ENCODE peak calls at places on chromosomes 3 and 15, in six cellular contexts. One of them, this sample, is unnamed.

GRCh38 chr15:57751177-57751800 is 44.8 kb downstream of the POLR2M start:
- DNase-seq in iPS-NIHi11: peak; percentile 55
- DNase-seq in progenitor cell of endocrine pancreas: no peak
- DNase-seq in cardiac muscle cell: peak; percentile 69
- DNase-seq in right lobe of liver: no peak
- DNase-seq in brain pericyte: no peak
- DNase-seq in this sample: no peak

GRCh38 chr15:39096608-39097007 is 484.3 kb upstream of the THBS1 start:
- DNase-seq in right lobe of liver: no peak
- DNase-seq in brain pericyte: no peak
- DNase-seq in iPS-NIHi11: no peak
- DNase-seq in progenitor cell of endocrine pancreas: no peak
- DNase-seq in cardiac muscle cell: no peak
- DNase-seq in this sample: no peak

GRCh38 chr3:13838421-13838820 is 41.5 kb downstream of the WNT7A start:
- DNase-seq in progenitor cell of endocrine pancreas: no peak
- DNase-seq in right lobe of liver: no peak
- DNase-seq in iPS-NIHi11: no peak
- DNase-seq in brain pericyte: no peak
- DNase-seq in cardiac muscle cell: no peak
- DNase-seq in this sample: no peak

GRCh38 chr15:76973362-76973743 is 21.6 kb upstream of the PSTPIP1 start:
- DNase-seq in brain pericyte: no peak
- DNase-seq in progenitor cell of endocrine pancreas: no peak
- DNase-seq in right lobe of liver: no peak
- DNase-seq in iPS-NIHi11: peak; percentile 83
- DNase-seq in cardiac muscle cell: peak; percentile 72
- DNase-seq in this sample: no peak

GRCh38 chr3:65814883-65815578 is 223.7 kb downstream of the MAGI1 start:
- DNase-seq in iPS-NIHi11: no peak
- DNase-seq in right lobe of liver: no peak
- DNase-seq in brain pericyte: no peak
- DNase-seq in progenitor cell of endocrine pancreas: no peak
- DNase-seq in cardiac muscle cell: no peak
- DNase-seq in this sample: no peak

GRCh38 chr3:191356586-191357439 is 26.5 kb upstream of the UTS2B start:
- DNase-seq in right lobe of liver: no peak
- DNase-seq in cardiac muscle cell: peak; percentile 55
- DNase-seq in iPS-NIHi11: peak; percentile 24
- DNase-seq in brain pericyte: no peak
- DNase-seq in progenitor cell of endocrine pancreas: no peak
- DNase-seq in this sample: peak; percentile 37

GRCh38 chr3:168024537-168024941 is 71.2 kb downstream of the GOLIM4 start:
- DNase-seq in cardiac muscle cell: peak; percentile 81
- DNase-seq in right lobe of liver: no peak
- DNase-seq in brain pericyte: peak; percentile 59
- DNase-seq in iPS-NIHi11: no peak
- DNase-seq in progenitor cell of endocrine pancreas: no peak
- DNase-seq in this sample: no peak

GRCh38 chr3:128163432-128163831 is 10.2 kb downstream of the EEFSEC start:
- DNase-seq in cardiac muscle cell: no peak
- DNase-seq in brain pericyte: no peak
- DNase-seq in progenitor cell of endocrine pancreas: no peak
- DNase-seq in right lobe of liver: no peak
- DNase-seq in iPS-NIHi11: no peak
- DNase-seq in this sample: no peak

GRCh38 chr3:5192568-5193319 is 5.2 kb downstream of the EDEM1 start:
- DNase-seq in progenitor cell of endocrine pancreas: no peak
- DNase-seq in iPS-NIHi11: no peak
- DNase-seq in right lobe of liver: no peak
- DNase-seq in cardiac muscle cell: no peak
- DNase-seq in brain pericyte: no peak
- DNase-seq in this sample: no peak

GRCh38 chr3:47405820-47406761 is 25.3 kb downstream of the PTPN23 start:
- DNase-seq in progenitor cell of endocrine pancreas: no peak
- DNase-seq in brain pericyte: no peak
- DNase-seq in right lobe of liver: no peak
- DNase-seq in cardiac muscle cell: no peak
- DNase-seq in iPS-NIHi11: no peak
- DNase-seq in this sample: no peak

GRCh38 chr3:139659511-139659910 is 18.3 kb downstream of the NMNAT3 start:
- DNase-seq in progenitor cell of endocrine pancreas: no peak
- DNase-seq in cardiac muscle cell: no peak
- DNase-seq in iPS-NIHi11: no peak
- DNase-seq in right lobe of liver: no peak
- DNase-seq in brain pericyte: no peak
- DNase-seq in this sample: no peak

GRCh38 chr3:17235311-17235710 is 350.6 kb downstream of the PLCL2 start:
- DNase-seq in progenitor cell of endocrine pancreas: no peak
- DNase-seq in brain pericyte: no peak
- DNase-seq in right lobe of liver: no peak
- DNase-seq in iPS-NIHi11: no peak
- DNase-seq in cardiac muscle cell: no peak
- DNase-seq in this sample: no peak

GRCh38 chr3:19012846-19013245 is 135.5 kb upstream of the KCNH8 start:
- DNase-seq in brain pericyte: no peak
- DNase-seq in cardiac muscle cell: no peak
- DNase-seq in right lobe of liver: no peak
- DNase-seq in progenitor cell of endocrine pancreas: no peak
- DNase-seq in iPS-NIHi11: no peak
- DNase-seq in this sample: no peak

GRCh38 chr3:5126586-5126985 is 4.5 kb downstream of the ARL8B start:
- DNase-seq in brain pericyte: no peak
- DNase-seq in iPS-NIHi11: no peak
- DNase-seq in cardiac muscle cell: peak; percentile 75
- DNase-seq in right lobe of liver: no peak
- DNase-seq in progenitor cell of endocrine pancreas: no peak
- DNase-seq in this sample: no peak

GRCh38 chr15:29740692-29741311 is 81.5 kb downstream of the TJP1 start:
- DNase-seq in iPS-NIHi11: no peak
- DNase-seq in cardiac muscle cell: no peak
- DNase-seq in brain pericyte: no peak
- DNase-seq in right lobe of liver: no peak
- DNase-seq in progenitor cell of endocrine pancreas: no peak
- DNase-seq in this sample: no peak

GRCh38 chr3:59766165-59766872 is 716.5 kb upstream of the CFAP20DC start:
- DNase-seq in right lobe of liver: no peak
- DNase-seq in iPS-NIHi11: no peak
- DNase-seq in cardiac muscle cell: peak; percentile 85
- DNase-seq in progenitor cell of endocrine pancreas: no peak
- DNase-seq in brain pericyte: no peak
- DNase-seq in this sample: peak; percentile 42

GRCh38 chr3:192031941-192032340 is 571.0 kb downstream of the PYDC2 start:
- DNase-seq in right lobe of liver: no peak
- DNase-seq in progenitor cell of endocrine pancreas: no peak
- DNase-seq in brain pericyte: no peak
- DNase-seq in iPS-NIHi11: no peak
- DNase-seq in cardiac muscle cell: no peak
- DNase-seq in this sample: no peak

GRCh38 chr15:79595995-79596622 is 164.0 kb downstream of the MINAR1 start:
- DNase-seq in cardiac muscle cell: peak; percentile 84
- DNase-seq in brain pericyte: no peak
- DNase-seq in iPS-NIHi11: peak; percentile 95
- DNase-seq in progenitor cell of endocrine pancreas: peak; percentile 37
- DNase-seq in right lobe of liver: peak; percentile 64
- DNase-seq in this sample: no peak

GRCh38 chr3:30908466-30909037 is 14.1 kb upstream of the GADL1 start:
- DNase-seq in brain pericyte: no peak
- DNase-seq in cardiac muscle cell: no peak
- DNase-seq in right lobe of liver: no peak
- DNase-seq in iPS-NIHi11: no peak
- DNase-seq in progenitor cell of endocrine pancreas: no peak
- DNase-seq in this sample: no peak

GRCh38 chr15:32659340-32659831 is 17.9 kb downstream of the SCG5 start:
- DNase-seq in right lobe of liver: no peak
- DNase-seq in brain pericyte: peak; percentile 68
- DNase-seq in iPS-NIHi11: peak; percentile 35
- DNase-seq in cardiac muscle cell: no peak
- DNase-seq in progenitor cell of endocrine pancreas: no peak
- DNase-seq in this sample: peak; percentile 73

GRCh38 chr3:69997486-69998307 is 1.8 kb upstream of the SAMMSON start:
- DNase-seq in progenitor cell of endocrine pancreas: no peak
- DNase-seq in cardiac muscle cell: no peak
- DNase-seq in right lobe of liver: no peak
- DNase-seq in iPS-NIHi11: no peak
- DNase-seq in brain pericyte: no peak
- DNase-seq in this sample: no peak

GRCh38 chr3:114035146-114035545 is 21.2 kb downstream of the CCDC191 start:
- DNase-seq in right lobe of liver: no peak
- DNase-seq in iPS-NIHi11: no peak
- DNase-seq in cardiac muscle cell: no peak
- DNase-seq in progenitor cell of endocrine pancreas: no peak
- DNase-seq in brain pericyte: no peak
- DNase-seq in this sample: no peak

GRCh38 chr3:197501879-197502620 is 53.7 kb downstream of the BDH1 start:
- DNase-seq in brain pericyte: no peak
- DNase-seq in right lobe of liver: peak; percentile 74
- DNase-seq in iPS-NIHi11: peak; percentile 80
- DNase-seq in cardiac muscle cell: peak; percentile 84
- DNase-seq in progenitor cell of endocrine pancreas: no peak
- DNase-seq in this sample: no peak

GRCh38 chr15:51649659-51650521 is 27.3 kb upstream of the DMXL2 start:
- DNase-seq in cardiac muscle cell: peak; percentile 88
- DNase-seq in progenitor cell of endocrine pancreas: peak; percentile 23
- DNase-seq in brain pericyte: peak; percentile 27
- DNase-seq in iPS-NIHi11: peak; percentile 53
- DNase-seq in right lobe of liver: no peak
- DNase-seq in this sample: no peak

GRCh38 chr15:39874890-39875549 is 45.0 kb downstream of the GPR176 start:
- DNase-seq in iPS-NIHi11: peak; percentile 34
- DNase-seq in progenitor cell of endocrine pancreas: no peak
- DNase-seq in right lobe of liver: no peak
- DNase-seq in cardiac muscle cell: peak; percentile 64
- DNase-seq in brain pericyte: no peak
- DNase-seq in this sample: no peak

GRCh38 chr3:62144482-62144881 is 228.9 kb downstream of the FEZF2 start:
- DNase-seq in brain pericyte: no peak
- DNase-seq in iPS-NIHi11: no peak
- DNase-seq in cardiac muscle cell: no peak
- DNase-seq in progenitor cell of endocrine pancreas: no peak
- DNase-seq in right lobe of liver: no peak
- DNase-seq in this sample: no peak

GRCh38 chr3:151203053-151203420 is at the start of gene GPR171:
- DNase-seq in progenitor cell of endocrine pancreas: no peak
- DNase-seq in brain pericyte: no peak
- DNase-seq in iPS-NIHi11: no peak
- DNase-seq in cardiac muscle cell: no peak
- DNase-seq in right lobe of liver: no peak
- DNase-seq in this sample: no peak

GRCh38 chr3:126996905-126997304 is 14.0 kb downstream of the PLXNA1 start:
- DNase-seq in cardiac muscle cell: no peak
- DNase-seq in right lobe of liver: no peak
- DNase-seq in iPS-NIHi11: no peak
- DNase-seq in brain pericyte: no peak
- DNase-seq in progenitor cell of endocrine pancreas: no peak
- DNase-seq in this sample: no peak

GRCh38 chr15:71189723-71190122 is 74.5 kb downstream of the THSD4 start:
- DNase-seq in brain pericyte: no peak
- DNase-seq in progenitor cell of endocrine pancreas: no peak
- DNase-seq in right lobe of liver: no peak
- DNase-seq in cardiac muscle cell: no peak
- DNase-seq in iPS-NIHi11: no peak
- DNase-seq in this sample: no peak

GRCh38 chr15:80942746-80943565 is 46.7 kb downstream of the MESD start:
- DNase-seq in right lobe of liver: no peak
- DNase-seq in progenitor cell of endocrine pancreas: no peak
- DNase-seq in iPS-NIHi11: no peak
- DNase-seq in brain pericyte: no peak
- DNase-seq in cardiac muscle cell: no peak
- DNase-seq in this sample: peak; percentile 21

This sample was measured in tibial artery.